ENCODE peak calls at places on chromosomes 6 and 20, in seven cellular contexts. N is ACHN, K is left lobe of liver, A is Right ventricle myocardium superior, T is HTR-8/SVneo, H is fibroblast of lung, V is hippocampal formation. Z is an unnamed sample.

GRCh38 chr6:16749516-16750485 is 11.5 kb downstream of the ATXN1 start:
- DNase-seq in N (no peak), K (no peak), A (no peak), T (no peak), H (peak; percentile 54), V (no peak), Z (no peak)

GRCh38 chr20:32535316-32535952 is 49.7 kb downstream of the NOL4L start:
- DNase-seq in N (no peak), K (no peak), A (no peak), T (no peak), H (no peak), V (no peak), Z (peak; percentile 55)

GRCh38 chr6:119002069-119002468 is 67.1 kb upstream of the MCM9 start:
- DNase-seq in N (no peak), K (no peak), A (no peak), T (no peak), H (no peak), V (no peak), Z (no peak)

GRCh38 chr20:58850693-58851174 is at the start of gene GNAS-AS1:
- DNase-seq in N (no peak), K (no peak), A (peak; percentile 89), T (peak; percentile 92), H (peak; percentile 93), V (peak; percentile 61), Z (no peak)

GRCh38 chr6:5260111-5260620 is 584 bp downstream of the LYRM4 start:
- DNase-seq in N (peak; percentile 72), K (peak; percentile 73), A (peak; percentile 70), T (peak; percentile 54), H (peak; percentile 55), V (peak; percentile 69), Z (peak; percentile 51)

GRCh38 chr6:131013495-131013894 is 49.5 kb downstream of the EPB41L2 start:
- DNase-seq in N (peak; percentile 29), K (no peak), A (no peak), T (peak; percentile 54), H (peak; percentile 93), V (no peak), Z (no peak)

GRCh38 chr6:25601797-25602679 is 50.0 kb upstream of the SCGN start:
- DNase-seq in N (peak; percentile 53), K (no peak), A (no peak), T (peak; percentile 48), H (peak; percentile 48), V (no peak), Z (peak; percentile 20)

GRCh38 chr20:63690898-63691710 is 5.3 kb upstream of the TNFRSF6B start:
- DNase-seq in N (no peak), K (no peak), A (peak; percentile 40), T (no peak), H (no peak), V (no peak), Z (no peak)

GRCh38 chr20:21509597-21510331 is 4.1 kb downstream of the NKX2-2 start:
- DNase-seq in N (peak; percentile 79), K (no peak), A (no peak), T (no peak), H (peak; percentile 67), V (peak; percentile 45), Z (no peak)

GRCh38 chr20:48350291-48350988 is 477.4 kb downstream of the PREX1 start:
- DNase-seq in N (peak; percentile 27), K (no peak), A (no peak), T (no peak), H (no peak), V (no peak), Z (no peak)

GRCh38 chr20:46695888-46696287 is 6.6 kb upstream of the TP53RK start:
- DNase-seq in N (no peak), K (no peak), A (no peak), T (no peak), H (peak; percentile 67), V (no peak), Z (no peak)

GRCh38 chr6:47133230-47134000 is 91.3 kb upstream of the ADGRF1 start:
- DNase-seq in N (no peak), K (no peak), A (no peak), T (no peak), H (peak; percentile 19), V (no peak), Z (no peak)

Z was measured in NCI-H510A.